ENCODE peak calls at places on chromosomes 6 and 20, in five cellular contexts. B, D, A, Y and H are unnamed samples.

GRCh38 chr6:143896096-143896880 is 32.0 kb downstream of the ZC2HC1B start:
- DNase-seq in B (no peak), D (no peak), A (no peak), Y (no peak), H (no peak)

GRCh38 chr20:43722153-43722505 is 4.7 kb downstream of the GTSF1L start:
- DNase-seq in B (no peak), D (no peak), A (no peak), Y (no peak), H (no peak)

GRCh38 chr6:69164564-69165252 is 529.6 kb downstream of the ADGRB3 start:
- DNase-seq in B (no peak), D (peak), A (peak), Y (no peak), H (no peak)

GRCh38 chr6:105445461-105445860 is 42.6 kb upstream of the PREP start:
- DNase-seq in B (no peak), D (no peak), A (no peak), Y (no peak), H (no peak)

GRCh38 chr6:6869084-6869483 is 238.7 kb upstream of the RREB1 start:
- DNase-seq in B (no peak), D (no peak), A (no peak), Y (no peak), H (no peak)

GRCh38 chr6:13383280-13384163 is 55.2 kb upstream of the TBC1D7 start:
- DNase-seq in B (no peak), D (no peak), A (no peak), Y (no peak), H (no peak)

GRCh38 chr6:22828179-22829062 is 259.1 kb downstream of the HDGFL1 start:
- DNase-seq in B (peak), D (peak), A (peak), Y (peak), H (no peak)

GRCh38 chr6:37987008-37987407 is 167.5 kb downstream of the ZFAND3 start:
- DNase-seq in B (no peak), D (no peak), A (no peak), Y (no peak), H (no peak)

GRCh38 chr6:68575765-68576439 is 59.2 kb upstream of the ADGRB3 start:
- DNase-seq in B (no peak), D (peak), A (no peak), Y (no peak), H (no peak)

GRCh38 chr20:40683894-40684268 is 5.2 kb downstream of the MAFB start:
- DNase-seq in B (no peak), D (peak), A (no peak), Y (no peak), H (no peak)

GRCh38 chr6:65943548-65943947 is 236.5 kb upstream of the EYS start:
- DNase-seq in B (no peak), D (no peak), A (no peak), Y (no peak), H (no peak)

GRCh38 chr6:84645563-84646266 is 118.7 kb downstream of the TBX18 start:
- DNase-seq in B (no peak), D (no peak), A (no peak), Y (no peak), H (no peak)

GRCh38 chr6:10463491-10464481 is 48.9 kb upstream of the TFAP2A start:
- DNase-seq in B (no peak), D (peak), A (no peak), Y (no peak), H (no peak)

GRCh38 chr20:32907886-32908285 is 49.2 kb downstream of the EFCAB8 start:
- DNase-seq in B (no peak), D (no peak), A (no peak), Y (no peak), H (no peak)

GRCh38 chr6:73207221-73207837 is 18.0 kb downstream of the KHDC1L start:
- DNase-seq in B (no peak), D (no peak), A (no peak), Y (no peak), H (no peak)

GRCh38 chr6:149107973-149108372 is 209.5 kb upstream of the TAB2 start:
- DNase-seq in B (no peak), D (no peak), A (no peak), Y (no peak), H (no peak)

GRCh38 chr20:25984933-25985332 is 288.3 kb upstream of the ZNF337 start:
- DNase-seq in B (no peak), D (no peak), A (no peak), Y (no peak), H (no peak)

GRCh38 chr6:34597605-34598353 is 41.6 kb upstream of the SPDEF start:
- DNase-seq in B (no peak), D (no peak), A (no peak), Y (no peak), H (no peak)

GRCh38 chr20:2314759-2315439 is 19.1 kb downstream of the TGM3 start:
- DNase-seq in B (no peak), D (no peak), A (peak), Y (peak), H (peak)

GRCh38 chr6:159691963-159692287 is 1.1 kb downstream of the SOD2 start:
- DNase-seq in B (no peak), D (peak), A (no peak), Y (no peak), H (no peak)

GRCh38 chr6:15417811-15418210 is 171.9 kb downstream of the JARID2 start:
- DNase-seq in B (no peak), D (no peak), A (no peak), Y (no peak), H (no peak)

GRCh38 chr6:113190170-113190569 is 667.0 kb upstream of the MARCKS start:
- DNase-seq in B (no peak), D (peak), A (no peak), Y (peak), H (no peak)

GRCh38 chr6:125867483-125867935 is 76.7 kb downstream of the NCOA7 start:
- DNase-seq in B (no peak), D (peak), A (no peak), Y (peak), H (peak)

GRCh38 chr6:73511796-73512195 is 9.0 kb downstream of the EEF1A1 start:
- DNase-seq in B (no peak), D (peak), A (no peak), Y (no peak), H (no peak)

GRCh38 chr6:119856136-119856535 is 506.6 kb upstream of the MAN1A1 start:
- DNase-seq in B (no peak), D (no peak), A (no peak), Y (no peak), H (no peak)

GRCh38 chr6:149614352-149614751 is 34.2 kb downstream of the KATNA1 start:
- DNase-seq in B (no peak), D (no peak), A (no peak), Y (no peak), H (no peak)

GRCh38 chr6:41894366-41895299 is 542 bp downstream of the USP49 start:
- DNase-seq in B (no peak), D (peak), A (no peak), Y (no peak), H (no peak)

GRCh38 chr6:40563111-40563510 is 24.1 kb downstream of the LRFN2 start:
- DNase-seq in B (no peak), D (peak), A (no peak), Y (no peak), H (no peak)

GRCh38 chr6:33116417-33116816 is 40.6 kb downstream of the HLA-DPB1 start:
- DNase-seq in B (no peak), D (peak), A (no peak), Y (no peak), H (no peak)

GRCh38 chr20:6045566-6045965 is 8.3 kb downstream of the LRRN4 start:
- DNase-seq in B (no peak), D (no peak), A (no peak), Y (no peak), H (no peak)

GRCh38 chr6:11043552-11043960 is 549 bp downstream of the ELOVL2 start:
- DNase-seq in B (no peak), D (peak), A (no peak), Y (no peak), H (no peak)

GRCh38 chr6:24910850-24911712 is 24.7 kb downstream of the RIPOR2 start:
- DNase-seq in B (no peak), D (peak), A (peak), Y (no peak), H (no peak)

DNA sequence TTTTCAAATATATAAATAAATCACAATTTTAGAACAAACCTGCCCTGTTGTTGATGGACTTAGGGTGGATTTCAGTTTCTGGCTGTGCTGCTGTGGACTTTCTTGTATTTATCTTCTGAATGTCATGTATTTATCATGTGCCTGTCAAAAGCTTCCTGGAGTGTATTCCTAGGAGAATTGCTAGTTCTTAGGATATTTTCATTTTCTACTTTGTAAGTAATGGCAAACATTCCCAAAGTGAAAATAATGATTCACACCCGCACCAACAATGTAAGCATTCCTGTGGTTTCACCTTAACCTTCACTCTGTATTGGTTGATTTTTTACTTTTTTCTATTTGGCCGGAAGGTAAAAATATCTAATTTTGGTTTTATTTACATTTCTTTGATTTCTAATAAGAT is 387.8 kb downstream of the SMOC2 start:
- DNase-seq in B (no peak), D (no peak), A (no peak), Y (no peak), H (no peak)
- TF ChIP-seq REST in B (no peak), D (no peak), A (no peak), Y (no peak), H (no peak)

GRCh38 chr6:3457710-3458605 is 1.1 kb upstream of the SLC22A23 start:
- DNase-seq in B (no peak), D (peak), A (peak), Y (peak), H (no peak)

GRCh38 chr6:3458706-3459421 is 2.0 kb upstream of the SLC22A23 start:
- DNase-seq in B (no peak), D (peak), A (no peak), Y (no peak), H (no peak)

GRCh38 chr6:3455490-3456394 is 1.1 kb downstream of the SLC22A23 start:
- DNase-seq in B (no peak), D (peak), A (peak), Y (no peak), H (no peak)

GRCh38 chr6:3456395-3456767 is 469 bp downstream of the SLC22A23 start:
- DNase-seq in B (no peak), D (no peak), A (peak), Y (no peak), H (no peak)

DNA sequence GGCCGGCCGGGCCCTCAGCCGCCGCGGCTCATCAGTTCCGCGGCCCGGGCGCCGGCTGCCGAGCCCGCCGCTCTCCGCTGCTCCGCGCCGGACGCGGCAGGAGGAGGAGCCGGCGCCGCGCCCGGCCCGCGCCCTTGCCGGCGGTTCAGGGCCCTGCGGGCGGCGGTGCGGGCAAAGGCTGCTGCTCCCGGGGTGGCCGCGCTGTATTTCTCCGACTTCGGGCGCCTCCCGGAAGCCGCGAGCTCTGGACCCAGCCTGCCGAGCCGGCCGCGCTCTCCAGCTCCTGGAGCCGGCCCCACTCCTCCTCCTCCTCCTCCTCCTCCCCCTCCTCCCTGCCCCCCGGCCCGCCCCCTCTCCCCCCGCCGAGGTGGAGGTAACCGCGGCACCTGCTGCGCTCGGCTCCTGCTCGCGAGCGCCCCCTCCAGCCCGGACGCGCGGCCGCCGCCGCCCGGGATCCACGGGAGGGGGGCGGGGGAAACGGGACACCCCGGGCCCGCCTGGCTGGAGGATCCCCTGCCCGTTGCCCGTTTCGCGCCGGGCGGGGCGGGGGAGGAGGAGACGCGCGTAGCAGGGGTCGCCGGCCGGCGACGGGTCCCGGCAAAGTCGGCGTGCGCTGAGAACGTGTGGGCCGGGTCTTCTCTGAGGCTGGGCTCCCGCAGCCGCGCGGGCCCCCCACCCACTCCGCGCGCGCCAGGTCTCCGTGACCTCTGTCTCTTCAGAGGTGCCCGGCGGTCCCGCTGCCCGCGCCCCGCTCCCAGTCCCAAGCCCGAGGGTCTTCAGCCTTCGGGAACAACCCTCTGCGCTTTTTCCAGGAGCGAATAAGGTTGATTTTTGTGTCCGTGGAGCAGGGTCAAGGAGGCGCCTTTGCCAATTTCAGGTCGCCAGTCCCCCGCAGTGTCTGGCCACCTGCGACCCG is at the start of gene SLC22A23:
- DNase-seq in B (no peak), D (peak), A (peak), Y (peak), H (peak)
- TF ChIP-seq POLR2AphosphoS5 in B (no peak), D (peak), A (no peak), Y (peak), H (no peak)

GRCh38 chr6:351867-352289 is 39.7 kb upstream of the IRF4 start:
- DNase-seq in B (no peak), D (peak), A (no peak), Y (no peak), H (no peak)

GRCh38 chr6:349491-349921 is 42.0 kb upstream of the IRF4 start:
- DNase-seq in B (no peak), D (no peak), A (no peak), Y (no peak), H (no peak)

GRCh38 chr6:350371-350770 is 41.2 kb upstream of the IRF4 start:
- DNase-seq in B (no peak), D (no peak), A (no peak), Y (no peak), H (no peak)

GRCh38 chr6:352474-352873 is 39.1 kb upstream of the IRF4 start:
- DNase-seq in B (no peak), D (no peak), A (no peak), Y (no peak), H (no peak)

DNA sequence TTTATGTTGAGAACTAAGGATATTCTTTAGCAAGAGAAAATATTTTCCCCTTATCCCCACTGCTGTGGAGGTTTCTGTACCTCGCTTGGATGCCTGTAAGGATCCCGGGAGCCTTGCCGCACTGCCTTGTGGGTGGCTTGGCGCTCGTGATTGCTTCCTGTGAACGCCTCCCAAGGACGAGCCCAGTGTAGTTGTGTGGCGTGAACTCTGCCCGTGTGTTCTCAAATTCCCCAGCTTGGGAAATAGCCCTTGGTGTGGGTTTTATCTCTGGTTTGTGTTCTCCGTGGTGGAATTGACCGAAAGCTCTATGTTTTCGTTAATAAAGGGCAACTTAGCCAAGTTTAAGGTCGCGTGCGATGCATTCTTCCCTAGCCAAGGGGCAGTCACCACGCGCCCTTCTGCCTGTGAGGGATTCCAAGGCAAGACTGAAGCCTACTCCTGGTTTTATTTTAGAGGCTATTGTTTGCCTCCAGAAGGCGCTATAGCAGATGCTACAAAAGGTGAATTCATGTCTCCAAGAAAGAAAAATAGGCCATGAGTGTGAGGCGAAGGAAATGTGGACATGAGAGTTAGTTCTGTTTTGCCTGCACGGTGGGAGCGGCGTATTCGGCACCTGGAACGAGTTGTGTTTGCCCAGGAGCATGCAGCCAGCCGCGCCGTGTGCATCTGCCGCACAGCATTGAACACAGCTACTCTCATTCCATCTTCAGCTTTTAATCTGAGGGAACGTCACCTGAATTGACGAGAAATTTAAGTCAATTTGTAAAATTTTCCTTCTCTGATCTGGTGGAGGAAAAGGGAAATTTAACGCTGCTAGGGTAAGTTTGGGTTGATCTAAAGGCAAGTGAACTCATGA is 40.3 kb upstream of the IRF4 start:
- DNase-seq in B (no peak), D (peak), A (no peak), Y (no peak), H (no peak)
- TF ChIP-seq CTCF in B (no peak), D (peak), A (no peak), Y (no peak), H (no peak)

DNA sequence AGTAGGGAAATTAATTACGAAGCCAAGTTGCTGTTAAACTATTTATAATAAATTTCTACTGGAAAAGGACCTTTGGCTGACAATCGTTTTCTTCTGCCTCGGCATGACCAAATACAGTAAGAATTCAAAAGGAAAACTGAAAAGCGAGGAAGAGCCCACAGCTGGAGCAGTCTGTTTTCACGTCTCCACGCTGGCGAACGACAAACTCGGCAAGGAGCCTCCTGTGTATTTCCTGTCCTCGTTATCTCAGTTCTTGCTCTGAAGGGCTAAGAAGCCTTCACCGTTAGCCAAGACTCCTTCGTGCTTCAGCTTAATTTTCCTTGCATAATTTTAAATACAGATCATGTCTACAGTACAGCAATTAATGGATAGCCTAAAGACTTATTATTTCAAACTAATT is 214.3 kb upstream of the PLCB4 start:
- DNase-seq in B (no peak), D (peak), A (no peak), Y (no peak), H (no peak)
- TF ChIP-seq REST in B (no peak), D (no peak), A (no peak), Y (no peak), H (no peak)

DNA sequence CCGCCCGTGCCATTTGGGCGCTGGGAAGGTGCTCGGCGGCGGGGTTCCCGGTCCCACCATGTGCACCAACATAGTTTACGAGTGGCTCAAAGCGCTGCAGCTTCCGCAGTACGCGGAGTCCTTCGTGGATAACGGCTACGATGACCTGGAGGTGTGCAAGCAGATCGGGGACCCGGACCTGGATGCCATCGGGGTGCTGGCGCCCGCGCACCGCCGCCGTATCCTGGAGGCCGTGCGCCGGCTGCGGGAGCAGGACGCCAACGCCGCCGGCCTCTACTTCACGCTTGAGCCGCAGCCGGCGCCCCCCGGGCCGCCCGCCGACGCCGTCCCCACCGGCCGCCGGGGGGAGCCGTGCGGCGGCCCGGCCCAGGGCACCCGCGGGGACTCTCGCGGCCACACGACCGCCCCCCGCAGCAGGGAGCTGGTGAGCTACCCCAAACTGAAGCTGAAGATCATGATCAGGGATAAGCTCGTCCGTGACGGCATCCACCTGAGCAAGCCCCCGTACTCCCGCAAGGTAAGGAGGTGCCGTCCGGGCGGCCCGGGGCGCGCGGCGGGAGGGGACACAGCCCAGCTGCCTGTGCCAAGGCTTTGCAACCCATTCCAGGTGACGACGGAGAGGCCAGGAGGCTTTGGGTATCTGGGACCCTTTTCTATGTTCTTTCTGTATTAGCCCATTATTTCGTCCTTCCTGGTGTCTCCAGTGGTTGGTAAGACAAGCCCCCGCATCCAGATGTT is 550 bp downstream of the SAMD5 start:
- DNase-seq in B (no peak), D (peak), A (peak), Y (no peak), H (no peak)
- TF ChIP-seq POLR2AphosphoS5 in B (no peak), D (no peak), A (no peak), Y (no peak), H (no peak)